ENCODE peak calls at places on chromosomes 3 and 15, in four cellular contexts. H is GM13977, R is T-helper 17 cell, Y is right lobe of liver. X is an unnamed sample.

GRCh38 chr15:51736069-51736468 is 1.4 kb downstream of the LYSMD2 start:
- DNase-seq in H (peak; percentile 44), R (no peak), Y (no peak), X (no peak)

GRCh38 chr3:16828815-16829214 is 55.9 kb upstream of the PLCL2 start:
- DNase-seq in H (peak; percentile 32), R (peak; percentile 32), Y (no peak), X (peak; percentile 30)

GRCh38 chr3:192566706-192567290 is 160.5 kb downstream of the FGF12 start:
- DNase-seq in H (peak; percentile 66), R (peak; percentile 21), Y (peak; percentile 79), X (peak; percentile 84)

GRCh38 chr3:111809196-111809595 is 49.9 kb upstream of the PHLDB2 start:
- DNase-seq in H (no peak), R (no peak), Y (no peak), X (peak; percentile 81)

GRCh38 chr15:75346796-75347221 is at the start of gene NEIL1:
- DNase-seq in H (no peak), R (no peak), Y (no peak), X (no peak)

GRCh38 chr15:70710714-70711113 is 52.6 kb downstream of the UACA start:
- DNase-seq in H (no peak), R (no peak), Y (no peak), X (no peak)

GRCh38 chr3:31095254-31095653 is 200.8 kb upstream of the GADL1 start:
- DNase-seq in H (no peak), R (no peak), Y (no peak), X (no peak)

GRCh38 chr15:76961277-76962010 is 29.9 kb downstream of the RCN2 start:
- DNase-seq in H (no peak), R (no peak), Y (no peak), X (no peak)

GRCh38 chr15:100060276-100060926 is 281.4 kb downstream of the ADAMTS17 start:
- DNase-seq in H (no peak), R (no peak), Y (no peak), X (peak; percentile 6)

GRCh38 chr3:151439652-151440125 is 21.2 kb downstream of the IGSF10 start:
- DNase-seq in H (peak; percentile 45), R (no peak), Y (no peak), X (peak; percentile 80)

GRCh38 chr3:29565236-29565635 is 284.4 kb downstream of the RBMS3 start:
- DNase-seq in H (no peak), R (no peak), Y (no peak), X (peak; percentile 25)

GRCh38 chr3:15638193-15638890 is 36.8 kb downstream of the BTD start:
- DNase-seq in H (no peak), R (no peak), Y (no peak), X (peak; percentile 48)

GRCh38 chr3:8561365-8561764 is 59.7 kb downstream of the LMCD1 start:
- DNase-seq in H (no peak), R (no peak), Y (no peak), X (no peak)

GRCh38 chr3:100277255-100277800 is 16.5 kb downstream of the TBC1D23 start:
- DNase-seq in H (no peak), R (no peak), Y (no peak), X (no peak)

GRCh38 chr3:65619391-65620298 is 419.1 kb downstream of the MAGI1 start:
- DNase-seq in H (no peak), R (no peak), Y (no peak), X (peak; percentile 38)

GRCh38 chr3:4681301-4681700 is 188.2 kb downstream of the ITPR1 start:
- DNase-seq in H (no peak), R (no peak), Y (no peak), X (no peak)

GRCh38 chr3:55500555-55501340 is 13.6 kb upstream of the WNT5A start:
- DNase-seq in H (no peak), R (no peak), Y (no peak), X (no peak)

GRCh38 chr15:66739287-66739686 is 37.3 kb downstream of the SMAD6 start:
- DNase-seq in H (no peak), R (no peak), Y (no peak), X (no peak)

GRCh38 chr3:124019291-124019690 is 27.4 kb upstream of the ROPN1 start:
- DNase-seq in H (no peak), R (no peak), Y (no peak), X (no peak)

GRCh38 chr15:84813931-84814330 is 3.2 kb upstream of the ALPK3 start:
- DNase-seq in H (no peak), R (no peak), Y (no peak), X (no peak)

GRCh38 chr15:68204776-68205557 is at the start of gene CALML4:
- DNase-seq in H (peak; percentile 13), R (no peak), Y (peak; percentile 95), X (peak; percentile 54)

GRCh38 chr15:80558631-80559319 is 136.3 kb upstream of the ABHD17C start:
- DNase-seq in H (no peak), R (no peak), Y (no peak), X (no peak)

GRCh38 chr15:96183927-96184266 is 146.6 kb upstream of the NR2F2 start:
- DNase-seq in H (no peak), R (no peak), Y (no peak), X (no peak)

GRCh38 chr3:152574461-152575079 is 260.4 kb upstream of the P2RY1 start:
- DNase-seq in H (no peak), R (no peak), Y (no peak), X (peak; percentile 53)

GRCh38 chr3:112499328-112499727 is at the start of gene BTLA:
- DNase-seq in H (no peak), R (no peak), Y (no peak), X (no peak)

GRCh38 chr15:73941044-73941443 is 14.8 kb downstream of the LOXL1 start:
- DNase-seq in H (no peak), R (no peak), Y (no peak), X (peak; percentile 98)

GRCh38 chr15:77840962-77841361 is 208.2 kb upstream of the LINGO1 start:
- DNase-seq in H (no peak), R (no peak), Y (peak; percentile 26), X (peak; percentile 64)

GRCh38 chr3:100954199-100954935 is 38.9 kb downstream of the ABI3BP start:
- DNase-seq in H (no peak), R (no peak), Y (no peak), X (peak; percentile 42)

GRCh38 chr15:82081904-82082810 is 36.3 kb upstream of the MEX3B start:
- DNase-seq in H (no peak), R (no peak), Y (no peak), X (peak; percentile 95)

GRCh38 chr3:146491303-146491702 is 21.9 kb upstream of the PLSCR2 start:
- DNase-seq in H (no peak), R (no peak), Y (no peak), X (peak; percentile 66)

GRCh38 chr15:36401586-36401966 is 177.8 kb upstream of the CDIN1 start:
- DNase-seq in H (no peak), R (no peak), Y (no peak), X (no peak)

GRCh38 chr3:134249442-134249841 is 1.2 kb downstream of the RYK start:
- DNase-seq in H (no peak), R (no peak), Y (no peak), X (no peak)

GRCh38 chr3:149832086-149832485 is 19.1 kb downstream of the RNF13 start:
- DNase-seq in H (no peak), R (no peak), Y (no peak), X (peak; percentile 40)